ENCODE peak calls at places on chromosomes 12 and 14, in four cellular contexts. L is GM13977, N is M059J, F is IMR-90. B is an unnamed sample.

GRCh38 chr12:56154818-56155217 is 2.4 kb downstream of the MYL6B start:
- DNase-seq in L (no peak), F (no peak), N (no peak), B (no peak)

GRCh38 chr12:27501956-27502562 is 21.9 kb upstream of the PPFIBP1 start:
- DNase-seq in L (no peak), F (no peak), N (no peak), B (no peak)

GRCh38 chr12:88393017-88393767 is 187.1 kb downstream of the KITLG start:
- DNase-seq in F (peak), N (peak), L (no peak), B (no peak)

GRCh38 chr12:31952418-31952817 is 6.8 kb upstream of the RESF1 start:
- DNase-seq in N (no peak), F (no peak), L (no peak), B (no peak)

GRCh38 chr12:52419656-52420055 is 13.5 kb upstream of the KRT82 start:
- DNase-seq in N (peak), L (no peak), F (no peak), B (no peak)

GRCh38 chr12:12975322-12976077 is 23.5 kb upstream of the GPRC5D start:
- DNase-seq in L (peak), N (peak), F (peak), B (peak)

GRCh38 chr12:67890726-67891125 is 98.5 kb upstream of the IFNG-AS1 start:
- DNase-seq in N (no peak), L (no peak), F (no peak), B (no peak)

GRCh38 chr12:52436828-52437474 is 2.8 kb upstream of the KRT75 start:
- DNase-seq in F (no peak), L (no peak), N (no peak), B (no peak)

GRCh38 chr12:49872781-49873181 is 29.9 kb upstream of the BCDIN3D start:
- DNase-seq in N (peak), F (peak), L (no peak), B (peak)

GRCh38 chr14:23588884-23589598 is 10.5 kb upstream of the JPH4 start:
- DNase-seq in N (peak), F (peak), L (peak), B (peak)

GRCh38 chr14:101480747-101481530 is 80.4 kb upstream of the DIO3 start:
- DNase-seq in N (peak), F (peak), L (no peak), B (peak)

GRCh38 chr12:92299344-92299743 is 153.7 kb upstream of the BTG1 start:
- DNase-seq in L (no peak), F (no peak), N (no peak), B (no peak)

GRCh38 chr12:101076940-101077351 is 133.1 kb downstream of the SLC5A8 start:
- DNase-seq in F (peak), L (no peak), N (peak), B (peak)

GRCh38 chr12:113062502-113063395 is 6.2 kb downstream of the DTX1 start:
- DNase-seq in L (peak), N (no peak), F (no peak), B (no peak)

GRCh38 chr12:7747196-7747595 is at the start of gene CLEC4C:
- DNase-seq in N (no peak), F (no peak), L (no peak), B (no peak)